ENCODE peak calls at places on chromosomes 12 and 14, in seven cellular contexts. I is uterus, D is thyroid gland, P is A549, H is tibial nerve, G is esophagus muscularis mucosa, Y is lower leg skin. O is an unnamed sample.

GRCh38 chr12:85673921-85674420 is 162.2 kb downstream of the RASSF9 start:
- DNase-seq in I (no peak), D (no peak), P (no peak), H (no peak), G (no peak), Y (no peak), O (no peak)

GRCh38 chr14:100467939-100468338 is 119.3 kb downstream of the BEGAIN start:
- DNase-seq in I (no peak), D (no peak), P (no peak), H (no peak), G (no peak), Y (peak; percentile 66), O (no peak)

GRCh38 chr14:100653409-100653808 is 66.2 kb upstream of the BEGAIN start:
- DNase-seq in I (no peak), D (no peak), P (no peak), H (no peak), G (no peak), Y (no peak), O (no peak)

GRCh38 chr14:58362798-58363412 is 32.8 kb upstream of the TOMM20L start:
- DNase-seq in I (no peak), D (no peak), P (peak; percentile 51), H (no peak), G (no peak), Y (no peak), O (no peak)

GRCh38 chr12:122079038-122079531 is 529 bp downstream of the MLXIP start:
- DNase-seq in I (peak; percentile 50), D (peak; percentile 33), P (peak; percentile 48), H (no peak), G (no peak), Y (no peak), O (no peak)

GRCh38 chr12:17015501-17015900 is 409.5 kb upstream of the LMO3 start:
- DNase-seq in I (no peak), D (no peak), P (no peak), H (no peak), G (no peak), Y (no peak), O (no peak)

GRCh38 chr12:116123511-116124258 is 153.8 kb downstream of the MED13L start:
- DNase-seq in I (no peak), D (peak; percentile 82), P (peak; percentile 35), H (no peak), G (no peak), Y (no peak), O (no peak)

GRCh38 chr14:89775161-89775560 is 179.4 kb downstream of the EFCAB11 start:
- DNase-seq in I (no peak), D (no peak), P (no peak), H (no peak), G (no peak), Y (no peak), O (no peak)

GRCh38 chr12:100356646-100357223 is at the start of gene SLC17A8:
- DNase-seq in I (no peak), D (no peak), P (no peak), H (no peak), G (no peak), Y (no peak), O (no peak)

GRCh38 chr12:125689576-125690410 is 624.6 kb downstream of the AACS start:
- DNase-seq in I (no peak), D (no peak), P (no peak), H (no peak), G (peak; percentile 81), Y (no peak), O (no peak)

GRCh38 chr14:66610154-66610563 is 102.2 kb downstream of the GPHN start:
- DNase-seq in I (no peak), D (no peak), P (peak; percentile 20), H (no peak), G (no peak), Y (no peak), O (no peak)

GRCh38 chr14:73771848-73772705 is 57.9 kb upstream of the PNMA1 start:
- DNase-seq in I (peak; percentile 74), D (peak; percentile 88), P (no peak), H (no peak), G (no peak), Y (no peak), O (no peak)

GRCh38 chr12:52050771-52051541 is at the start of gene NR4A1:
- DNase-seq in I (peak; percentile 99), D (peak; percentile 99), P (peak; percentile 98), H (peak; percentile 98), G (peak; percentile 100), Y (peak; percentile 100), O (peak; percentile 97)
- TF ChIP-seq POLR2A in I (peak; percentile 97), D (peak; percentile 92), P (peak; percentile 94), H (peak; percentile 94), G (peak; percentile 96), Y (peak; percentile 84), O (peak; percentile 48)

DNA sequence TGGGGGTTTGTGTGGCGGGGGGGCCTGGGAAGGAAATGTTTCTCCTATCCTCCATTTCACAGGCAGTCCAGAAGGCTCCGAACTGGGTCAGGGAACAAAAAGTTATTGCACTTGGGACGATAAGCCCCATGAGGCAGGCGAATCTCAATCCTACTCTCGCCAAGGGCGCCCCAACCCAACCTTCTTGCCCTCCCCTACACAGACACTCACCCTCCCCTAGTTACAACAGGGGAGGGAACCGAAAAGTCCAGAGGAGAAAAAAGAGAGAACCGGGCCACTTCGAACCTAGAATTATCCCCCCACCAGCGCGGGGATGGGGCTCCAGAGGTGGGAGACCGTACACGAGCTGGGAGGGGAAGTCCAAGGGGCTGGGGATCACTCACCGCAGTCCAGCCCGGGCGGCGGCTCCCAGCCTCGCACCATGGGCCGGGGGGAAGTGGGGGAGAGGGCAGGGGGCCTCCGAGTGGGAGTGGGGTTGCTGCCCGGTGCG is 357 bp downstream of the HOMEZ start:
- DNase-seq in I (peak; percentile 20), D (peak; percentile 15), P (no peak), H (no peak), G (no peak), Y (no peak), O (no peak)
- TF ChIP-seq POLR2A in I (no peak), D (no peak), P (no peak), H (no peak), G (no peak), Y (no peak), O (no peak)

GRCh38 chr14:95102678-95103039 is 54.7 kb downstream of the DICER1 start:
- DNase-seq in I (no peak), D (no peak), P (no peak), H (no peak), G (no peak), Y (no peak), O (no peak)
- TF ChIP-seq POLR2A in I (no peak), D (no peak), P (no peak), H (no peak), G (no peak), Y (no peak), O (no peak)

DNA sequence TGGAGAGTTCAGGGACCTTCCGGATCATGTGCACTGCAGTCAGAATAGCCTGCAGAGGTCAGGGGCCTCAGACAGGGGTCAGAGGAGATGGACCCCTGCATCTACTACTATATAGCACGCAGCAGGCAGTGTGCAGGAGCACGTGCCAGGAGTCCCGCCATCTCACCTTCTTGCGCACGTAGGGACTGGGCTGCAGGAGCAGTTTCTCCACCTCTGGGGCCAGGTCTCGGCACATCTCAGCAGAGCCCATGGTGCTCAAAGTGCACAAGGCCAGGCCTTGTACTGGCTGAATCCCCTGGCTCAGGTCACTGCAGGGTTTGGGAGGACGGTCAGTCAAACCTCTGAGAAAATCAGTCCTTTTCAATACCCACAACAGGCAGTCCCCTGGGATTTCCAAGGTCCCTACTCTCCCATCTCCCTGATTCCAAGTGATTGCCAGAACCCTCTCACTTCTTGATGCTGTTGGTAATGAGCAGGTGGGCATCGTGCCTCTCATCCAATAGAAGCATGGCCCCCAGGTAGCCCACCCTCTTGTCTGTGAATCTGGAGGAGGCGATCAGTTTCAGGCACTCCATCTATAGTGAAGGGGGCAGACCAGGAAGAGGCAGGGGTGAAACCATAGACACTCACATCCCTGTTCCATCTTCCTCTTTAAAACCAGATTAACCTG is 1.3 kb downstream of the AP1G2 start:
- DNase-seq in I (no peak), D (no peak), P (no peak), H (no peak), G (no peak), Y (no peak), O (no peak)
- TF ChIP-seq POLR2A in I (no peak), D (no peak), P (no peak), H (no peak), G (no peak), Y (no peak), O (no peak)

DNA sequence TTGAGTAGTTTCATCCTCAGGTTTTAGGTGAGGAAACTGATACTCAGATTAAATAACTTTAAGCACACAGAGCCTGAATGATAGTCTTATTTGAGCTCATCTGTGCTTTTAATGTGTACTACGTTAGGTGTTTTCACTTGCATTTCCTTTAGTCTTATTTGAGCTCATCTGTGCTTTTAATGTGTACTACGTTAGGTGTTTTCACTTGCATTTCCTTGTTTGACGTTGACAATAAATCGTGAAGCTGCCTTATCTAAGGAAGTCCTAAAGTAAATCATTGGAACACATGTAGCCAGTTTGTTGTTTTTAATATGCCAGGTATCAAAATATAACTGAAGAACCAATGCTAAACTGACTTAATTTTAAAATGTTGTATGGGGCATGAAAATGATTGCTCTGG is 2.0 kb downstream of the RAP1B start:
- DNase-seq in I (no peak), D (no peak), P (no peak), H (no peak), G (no peak), Y (no peak), O (no peak)
- TF ChIP-seq POLR2A in I (no peak), D (no peak), P (no peak), H (no peak), G (no peak), Y (no peak), O (no peak)

O was measured in breast epithelium.